ENCODE peak calls at places on chromosomes 2 and 18, in five cellular contexts. P is adipocyte, F is GM23248, T is colonic mucosa, B is HepG2. S is an unnamed sample.

GRCh38 chr18:424071-424868 is 76.2 kb downstream of the COLEC12 start:
- DNase-seq in P (peak; percentile 34), F (peak; percentile 58), T (no peak), B (no peak), S (no peak)

GRCh38 chr18:27967938-27968803 is 208.8 kb downstream of the CDH2 start:
- DNase-seq in P (peak; percentile 46), F (peak; percentile 24), T (no peak), B (peak; percentile 55), S (no peak)

GRCh38 chr18:58727776-58728500 is 56.7 kb downstream of the MALT1 start:
- DNase-seq in P (no peak), F (peak; percentile 27), T (no peak), B (no peak), S (no peak)

GRCh38 chr18:23226930-23227728 is 91.8 kb downstream of the CABLES1 start:
- DNase-seq in P (peak; percentile 74), F (peak; percentile 88), T (no peak), B (no peak), S (no peak)

GRCh38 chr2:33354981-33355380 is 121.5 kb upstream of the RASGRP3 start:
- DNase-seq in P (peak; percentile 54), F (peak; percentile 89), T (no peak), B (no peak), S (no peak)

GRCh38 chr2:22995576-22995975 is 389.4 kb upstream of the KLHL29 start:
- DNase-seq in P (no peak), F (no peak), T (no peak), B (no peak), S (peak; percentile 56)

GRCh38 chr2:214103199-214104001 is 307.5 kb upstream of the VWC2L start:
- DNase-seq in P (peak; percentile 27), F (no peak), T (peak; percentile 44), B (no peak), S (no peak)

GRCh38 chr2:195818521-195818920 is 161.5 kb downstream of the SLC39A10 start:
- DNase-seq in P (no peak), F (peak; percentile 24), T (peak; percentile 34), B (no peak), S (no peak)

GRCh38 chr2:96788393-96789244 is 27.4 kb upstream of the CNNM3 start:
- DNase-seq in P (peak; percentile 17), F (peak; percentile 37), T (peak; percentile 91), B (no peak), S (no peak)

GRCh38 chr18:74493689-74494088 is 2.5 kb upstream of the CNDP2 start:
- DNase-seq in P (peak; percentile 47), F (peak; percentile 40), T (peak; percentile 62), B (peak; percentile 68), S (peak; percentile 76)

GRCh38 chr2:239255643-239256042 is 145.2 kb downstream of the HDAC4 start:
- DNase-seq in P (no peak), F (no peak), T (no peak), B (no peak), S (no peak)

GRCh38 chr2:240123821-240124650 is 12.1 kb downstream of the COPS9 start:
- DNase-seq in P (no peak), F (no peak), T (no peak), B (no peak), S (peak; percentile 41)

GRCh38 chr2:155842103-155842502 is 490.4 kb downstream of the NR4A2 start:
- DNase-seq in P (peak; percentile 87), F (peak; percentile 4), T (no peak), B (no peak), S (no peak)

GRCh38 chr2:95276888-95277245 is 2.6 kb downstream of the PROM2 start:
- DNase-seq in P (no peak), F (no peak), T (no peak), B (no peak), S (no peak)

GRCh38 chr2:9578475-9579235 is 23.0 kb upstream of the ADAM17 start:
- DNase-seq in P (peak; percentile 45), F (peak; percentile 13), T (no peak), B (peak; percentile 64), S (no peak)

GRCh38 chr18:3982541-3982940 is 472.6 kb downstream of the DLGAP1 start:
- DNase-seq in P (no peak), F (peak; percentile 52), T (no peak), B (no peak), S (no peak)

GRCh38 chr2:226660524-226660923 is 139.1 kb downstream of the IRS1 start:
- DNase-seq in P (peak; percentile 89), F (peak; percentile 91), T (peak; percentile 56), B (no peak), S (no peak)

GRCh38 chr2:38343212-38343611 is 33.9 kb downstream of the ATL2 start:
- DNase-seq in P (no peak), F (no peak), T (no peak), B (no peak), S (no peak)

GRCh38 chr2:216108967-216109921 is at the start of gene XRCC5:
- DNase-seq in P (peak; percentile 99), F (peak; percentile 99), T (peak; percentile 96), B (peak; percentile 96), S (peak; percentile 99)

GRCh38 chr2:135259116-135259515 is 207.0 kb downstream of the RAB3GAP1 start:
- DNase-seq in P (peak; percentile 26), F (no peak), T (no peak), B (no peak), S (no peak)

GRCh38 chr2:128494307-128494639 is 175.6 kb upstream of the HS6ST1 start:
- DNase-seq in P (no peak), F (no peak), T (no peak), B (no peak), S (no peak)

DNA sequence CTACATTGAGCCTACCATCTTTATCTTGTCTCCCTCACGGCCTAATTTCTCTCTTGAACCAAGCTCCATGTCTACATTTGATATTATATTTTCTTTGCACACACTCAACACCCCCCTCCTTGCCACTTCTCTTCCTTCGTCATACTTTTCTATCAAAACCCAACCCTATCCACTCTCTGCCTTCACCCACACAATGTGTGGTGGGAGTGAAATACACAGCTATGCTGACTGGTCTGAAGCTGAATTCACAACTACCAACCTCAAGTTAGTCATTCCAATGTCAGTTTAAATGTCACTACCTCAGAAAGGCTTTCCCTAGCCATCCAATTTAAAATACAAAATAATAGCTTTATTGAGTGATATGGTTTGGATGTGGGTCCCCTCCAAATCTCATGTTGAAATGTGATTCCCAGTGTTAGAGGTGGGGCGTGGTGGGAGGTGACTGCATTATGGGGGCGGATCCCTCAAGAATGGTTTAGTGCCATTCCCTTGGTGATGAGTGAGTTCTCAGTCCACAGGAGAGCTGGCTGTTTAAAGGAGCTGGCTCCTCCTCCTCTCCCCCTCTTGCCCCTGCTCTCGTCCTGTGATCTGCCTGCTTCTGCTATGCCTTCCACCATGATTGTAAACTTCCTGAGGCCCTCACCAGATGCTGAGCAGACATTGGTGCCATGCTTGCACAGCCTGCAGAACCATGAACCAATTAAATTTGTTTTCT is 112.1 kb downstream of the DTNB start:
- DNase-seq in P (no peak), F (no peak), T (no peak), B (no peak), S (peak; percentile 47)
- H3K9ac ChIP-seq in P (no peak overlapping the region), F (no peak overlapping the region), T (no peak overlapping the region), B (no peak overlapping the region), S (no peak overlapping the region)

GRCh38 chr18:22112215-22112614 is 57.2 kb upstream of the GATA6 start:
- DNase-seq in P (no peak), F (no peak), T (no peak), B (no peak), S (no peak)

GRCh38 chr18:22115573-22115972 is 53.8 kb upstream of the GATA6 start:
- DNase-seq in P (no peak), F (no peak), T (peak; percentile 70), B (peak; percentile 12), S (peak; percentile 54)

GRCh38 chr18:22113144-22113813 is 56.1 kb upstream of the GATA6 start:
- DNase-seq in P (no peak), F (no peak), T (peak; percentile 84), B (peak; percentile 21), S (no peak)

GRCh38 chr18:22110482-22110924 is 58.9 kb upstream of the GATA6 start:
- DNase-seq in P (no peak), F (no peak), T (no peak), B (no peak), S (peak; percentile 87)

GRCh38 chr18:22114526-22115321 is 54.7 kb upstream of the GATA6 start:
- DNase-seq in P (no peak), F (no peak), T (no peak), B (no peak), S (no peak)
- H3K9ac ChIP-seq in P (no peak overlapping the region), F (no peak overlapping the region), T (no peak overlapping the region), B (no peak overlapping the region), S (no peak overlapping the region)

GRCh38 chr2:675051-675450 is 2.2 kb downstream of the TMEM18 start:
- DNase-seq in P (no peak), F (no peak), T (no peak), B (no peak), S (peak; percentile 33)

GRCh38 chr2:673016-673415 is 4.2 kb downstream of the TMEM18 start:
- DNase-seq in P (no peak), F (no peak), T (no peak), B (no peak), S (peak; percentile 38)

GRCh38 chr2:674319-674985 is 2.8 kb downstream of the TMEM18 start:
- DNase-seq in P (peak; percentile 32), F (peak; percentile 35), T (no peak), B (no peak), S (peak; percentile 46)

GRCh38 chr2:672606-672905 is 4.7 kb downstream of the TMEM18 start:
- DNase-seq in P (no peak), F (no peak), T (no peak), B (no peak), S (no peak)

GRCh38 chr2:673615-674318 is 3.4 kb downstream of the TMEM18 start:
- DNase-seq in P (peak; percentile 38), F (peak; percentile 81), T (no peak), B (no peak), S (peak; percentile 38)
- H3K9ac ChIP-seq in P (no peak overlapping the region), F (peak overlapping the region; percentile 32), T (no peak overlapping the region), B (no peak overlapping the region), S (no peak overlapping the region)

GRCh38 chr2:234242446-234242810 is 191.9 kb downstream of the SPP2 start:
- DNase-seq in P (no peak), F (no peak), T (no peak), B (no peak), S (no peak)

GRCh38 chr2:234249006-234249405 is 198.5 kb downstream of the SPP2 start:
- DNase-seq in P (no peak), F (no peak), T (no peak), B (no peak), S (no peak)

GRCh38 chr2:234243871-234244565 is 193.5 kb downstream of the SPP2 start:
- DNase-seq in P (peak; percentile 49), F (peak; percentile 22), T (no peak), B (no peak), S (no peak)

GRCh38 chr2:234247453-234248180 is 197.1 kb downstream of the SPP2 start:
- DNase-seq in P (no peak), F (no peak), T (no peak), B (no peak), S (no peak)

GRCh38 chr2:234245945-234246344 is 195.4 kb downstream of the SPP2 start:
- DNase-seq in P (peak; percentile 82), F (peak; percentile 92), T (no peak), B (no peak), S (no peak)
- H3K9ac ChIP-seq in P (no peak overlapping the region), F (peak overlapping the region; percentile 22), T (no peak overlapping the region), B (no peak overlapping the region), S (no peak overlapping the region)

S was measured in endodermal cell.